ENCODE peak calls at places on chromosomes 6 and 20, in nine cellular contexts. Y is Kasumi-1; S is NCI-H748 treated with DMSO at 0.1 percent for 48 hours; O is C1 segment of cervical spinal cord; J is GF-D8; Z is HFFc6; H is naive thymus-derived CD4-positive, alpha-beta T cell; B is activated CD4-positive, alpha-beta T cell treated with anti-CD3 and anti-CD28 coated beads, Interleukin-2, amount 10 ng/mL, durations not matched to agents 24 days and 14 days; G is H54. V is an unnamed sample.

GRCh38 chr6:78670802-78671201 is 196.5 kb upstream of the IRAK1BP1 start:
- DNase-seq in Y (no peak), S (no peak), O (no peak), J (no peak), Z (no peak), H (no peak), B (no peak), G (no peak), V (no peak)

GRCh38 chr6:37696220-37696840 is 1.4 kb downstream of the MDGA1 start:
- DNase-seq in Y (peak), S (peak), O (no peak), J (no peak), Z (no peak), H (peak), B (peak), G (no peak), V (no peak)

GRCh38 chr6:27188206-27188884 is 59.2 kb upstream of the PRSS16 start:
- DNase-seq in Y (peak), S (peak), O (no peak), J (no peak), Z (peak), H (no peak), B (peak), G (no peak), V (peak)

GRCh38 chr6:156557269-156557885 is 219.8 kb upstream of the ARID1B start:
- DNase-seq in Y (peak), S (peak), O (peak), J (no peak), Z (peak), H (no peak), B (no peak), G (peak), V (peak)

GRCh38 chr6:24931752-24932691 is 3.7 kb downstream of the RIPOR2 start:
- DNase-seq in Y (no peak), S (no peak), O (no peak), J (no peak), Z (peak), H (peak), B (peak), G (no peak), V (no peak)

GRCh38 chr6:45818655-45819054 is 197.0 kb downstream of the CLIC5 start:
- DNase-seq in Y (no peak), S (no peak), O (no peak), J (no peak), Z (no peak), H (no peak), B (no peak), G (no peak), V (no peak)

GRCh38 chr20:4112490-4113420 is 97.4 kb upstream of the RNF24 start:
- DNase-seq in Y (peak), S (no peak), O (no peak), J (no peak), Z (peak), H (no peak), B (peak), G (no peak), V (no peak)

GRCh38 chr20:61437280-61438206 is 185.5 kb downstream of the CDH4 start:
- DNase-seq in Y (no peak), S (no peak), O (no peak), J (no peak), Z (no peak), H (no peak), B (no peak), G (no peak), V (no peak)

GRCh38 chr6:144346719-144347446 is 61.7 kb downstream of the UTRN start:
- DNase-seq in Y (peak), S (no peak), O (no peak), J (no peak), Z (peak), H (no peak), B (peak), G (peak), V (no peak)

GRCh38 chr20:22385602-22386299 is 198.6 kb downstream of the FOXA2 start:
- DNase-seq in Y (no peak), S (peak), O (no peak), J (no peak), Z (no peak), H (no peak), B (no peak), G (no peak), V (no peak)

GRCh38 chr20:23232219-23232581 is 118.4 kb upstream of the NXT1 start:
- DNase-seq in Y (no peak), S (no peak), O (no peak), J (no peak), Z (no peak), H (no peak), B (no peak), G (no peak), V (no peak)

GRCh38 chr6:924661-925060 is 231.7 kb upstream of the EXOC2 start:
- DNase-seq in Y (no peak), S (no peak), O (no peak), J (no peak), Z (no peak), H (no peak), B (no peak), G (no peak), V (no peak)

GRCh38 chr6:36132221-36132895 is 2.0 kb downstream of the MAPK13 start:
- DNase-seq in Y (no peak), S (no peak), O (no peak), J (no peak), Z (no peak), H (no peak), B (no peak), G (no peak), V (no peak)

GRCh38 chr6:113067612-113068262 is 720.6 kb downstream of the RFPL4B start:
- DNase-seq in Y (no peak), S (no peak), O (no peak), J (no peak), Z (no peak), H (no peak), B (no peak), G (no peak), V (no peak)

GRCh38 chr6:166586424-166587156 is at the start of gene RAMACL:
- DNase-seq in Y (peak), S (no peak), O (no peak), J (no peak), Z (no peak), H (peak), B (peak), G (peak), V (no peak)

GRCh38 chr20:57327820-57328219 is 1.8 kb upstream of the SPO11 start:
- DNase-seq in Y (no peak), S (no peak), O (no peak), J (no peak), Z (no peak), H (no peak), B (no peak), G (no peak), V (no peak)

GRCh38 chr6:26157150-26157837 is 70.1 kb downstream of the HFE start:
- DNase-seq in Y (peak), S (peak), O (peak), J (peak), Z (no peak), H (peak), B (peak), G (no peak), V (peak)

GRCh38 chr20:32078777-32079176 is 26.7 kb downstream of the HCK start:
- DNase-seq in Y (peak), S (no peak), O (no peak), J (peak), Z (no peak), H (no peak), B (no peak), G (no peak), V (no peak)

GRCh38 chr6:108497883-108498282 is 62.8 kb upstream of the FOXO3 start:
- DNase-seq in Y (peak), S (peak), O (no peak), J (peak), Z (peak), H (no peak), B (peak), G (no peak), V (no peak)

GRCh38 chr6:168368971-168369370 is 49.4 kb upstream of the DACT2 start:
- DNase-seq in Y (no peak), S (no peak), O (no peak), J (no peak), Z (no peak), H (no peak), B (no peak), G (no peak), V (no peak)

GRCh38 chr6:76792394-76792793 is 670.9 kb downstream of the HTR1B start:
- DNase-seq in Y (no peak), S (no peak), O (no peak), J (no peak), Z (no peak), H (no peak), B (no peak), G (no peak), V (no peak)

GRCh38 chr20:36113015-36113414 is 41.5 kb upstream of the EPB41L1 start:
- DNase-seq in Y (no peak), S (no peak), O (no peak), J (no peak), Z (no peak), H (no peak), B (no peak), G (no peak), V (no peak)

GRCh38 chr20:61333484-61334108 is 81.5 kb downstream of the CDH4 start:
- DNase-seq in Y (no peak), S (no peak), O (no peak), J (no peak), Z (no peak), H (no peak), B (no peak), G (no peak), V (no peak)

GRCh38 chr20:33443006-33443511 is 504 bp downstream of the SNTA1 start:
- DNase-seq in Y (no peak), S (no peak), O (no peak), J (no peak), Z (no peak), H (no peak), B (no peak), G (no peak), V (peak)

GRCh38 chr20:43916073-43916874 is 1.6 kb downstream of the TOX2 start:
- DNase-seq in Y (no peak), S (no peak), O (no peak), J (no peak), Z (no peak), H (peak), B (no peak), G (no peak), V (no peak)

GRCh38 chr20:1800777-1801176 is 94.4 kb upstream of the SIRPA start:
- DNase-seq in Y (peak), S (peak), O (no peak), J (no peak), Z (peak), H (no peak), B (no peak), G (no peak), V (no peak)

GRCh38 chr6:32969685-32970412 is 1.5 kb downstream of the BRD2 start:
- DNase-seq in Y (peak), S (peak), O (peak), J (peak), Z (peak), H (peak), B (peak), G (peak), V (peak)

GRCh38 chr20:4512891-4513550 is 208.7 kb upstream of the PRND start:
- DNase-seq in Y (no peak), S (no peak), O (no peak), J (no peak), Z (peak), H (no peak), B (no peak), G (peak), V (no peak)

GRCh38 chr6:91697010-91697694 is 1110.3 kb upstream of the MAP3K7 start:
- DNase-seq in Y (no peak), S (no peak), O (no peak), J (no peak), Z (no peak), H (no peak), B (no peak), G (no peak), V (no peak)

GRCh38 chr6:19551611-19552010 is 285.6 kb upstream of the ID4 start:
- DNase-seq in Y (no peak), S (no peak), O (no peak), J (no peak), Z (no peak), H (no peak), B (no peak), G (no peak), V (no peak)

GRCh38 chr6:127206531-127207065 is 60.1 kb upstream of the RNF146 start:
- DNase-seq in Y (no peak), S (no peak), O (no peak), J (no peak), Z (peak), H (no peak), B (no peak), G (no peak), V (no peak)

GRCh38 chr6:37561361-37561760 is 61.7 kb upstream of the CCDC167 start:
- DNase-seq in Y (no peak), S (no peak), O (no peak), J (no peak), Z (no peak), H (no peak), B (no peak), G (no peak), V (no peak)

GRCh38 chr6:39452306-39452705 is 129.8 kb upstream of the KCNK16 start:
- DNase-seq in Y (no peak), S (no peak), O (no peak), J (no peak), Z (no peak), H (no peak), B (peak), G (no peak), V (no peak)

GRCh38 chr6:97049254-97050004 is 124.9 kb downstream of the KLHL32 start:
- DNase-seq in Y (peak), S (no peak), O (no peak), J (peak), Z (no peak), H (no peak), B (peak), G (no peak), V (no peak)

GRCh38 chr6:97456070-97456469 is 173.1 kb upstream of the MMS22L start:
- DNase-seq in Y (no peak), S (no peak), O (no peak), J (no peak), Z (no peak), H (no peak), B (no peak), G (no peak), V (no peak)

GRCh38 chr6:81594501-81594900 is 158.0 kb downstream of the TENT5A start:
- DNase-seq in Y (no peak), S (no peak), O (no peak), J (no peak), Z (no peak), H (no peak), B (no peak), G (no peak), V (no peak)

GRCh38 chr20:16666272-16666671 is 63.6 kb upstream of the SNRPB2 start:
- DNase-seq in Y (no peak), S (no peak), O (no peak), J (no peak), Z (no peak), H (no peak), B (no peak), G (no peak), V (no peak)

V was measured in pancreas.